ENCODE peak calls at places on chromosomes 5 and 9, in five cellular contexts. Q is HuH-7; E is stomach; I is activated T-cell treated with anti-CD3 and anti-CD28 coated beads, Interleukin-2, amount 50 U/mL, for 24 hours; A is MCF 10A. L is an unnamed sample.

GRCh38 chr9:114893221-114893620 is 37.2 kb downstream of the TNFSF8 start:
- DNase-seq in Q (no peak), E (no peak), I (no peak), A (no peak), L (no peak)

GRCh38 chr5:176901260-176902101 is 2.3 kb upstream of the HK3 start:
- DNase-seq in Q (no peak), E (no peak), I (no peak), A (no peak), L (no peak)

GRCh38 chr5:38555354-38556114 is 912 bp downstream of the LIFR start:
- DNase-seq in Q (no peak), E (no peak), I (no peak), A (no peak), L (no peak)

GRCh38 chr5:52757991-52758390 is 29.7 kb upstream of the ITGA1 start:
- DNase-seq in Q (no peak), E (no peak), I (no peak), A (peak; percentile 66), L (no peak)

GRCh38 chr9:93096131-93096802 is at the start of gene CARD19:
- DNase-seq in Q (peak; percentile 91), E (peak; percentile 67), I (no peak), A (peak; percentile 45), L (peak; percentile 55)

GRCh38 chr9:88724241-88724805 is 189.3 kb downstream of the NXNL2 start:
- DNase-seq in Q (no peak), E (no peak), I (no peak), A (no peak), L (no peak)

GRCh38 chr5:138778234-138778633 is 25.0 kb downstream of the CTNNA1 start:
- DNase-seq in Q (no peak), E (no peak), I (no peak), A (no peak), L (no peak)

GRCh38 chr9:82924243-82924605 is 138.7 kb downstream of the RASEF start:
- DNase-seq in Q (no peak), E (no peak), I (no peak), A (no peak), L (peak; percentile 26)

GRCh38 chr5:179668404-179668803 is 12.4 kb downstream of the CBY3 start:
- DNase-seq in Q (peak; percentile 66), E (peak; percentile 38), I (peak; percentile 48), A (peak; percentile 65), L (peak; percentile 69)

GRCh38 chr9:77977210-77977611 is 54.4 kb downstream of the GNAQ start:
- DNase-seq in Q (peak; percentile 42), E (peak; percentile 66), I (peak; percentile 40), A (peak; percentile 78), L (peak; percentile 66)

GRCh38 chr9:32622948-32623347 is 12.5 kb downstream of the TAF1L start:
- DNase-seq in Q (no peak), E (no peak), I (no peak), A (no peak), L (no peak)

GRCh38 chr9:134340475-134341186 is 14.4 kb downstream of the RXRA start:
- DNase-seq in Q (no peak), E (no peak), I (no peak), A (no peak), L (no peak)

GRCh38 chr9:2916382-2916985 is 72.6 kb upstream of the PUM3 start:
- DNase-seq in Q (no peak), E (no peak), I (no peak), A (peak; percentile 6), L (no peak)

GRCh38 chr5:59517926-59518585 is 375.5 kb downstream of the PDE4D start:
- DNase-seq in Q (no peak), E (no peak), I (no peak), A (peak; percentile 48), L (peak; percentile 54)

GRCh38 chr5:172594867-172595466 is 46.1 kb upstream of the NEURL1B start:
- DNase-seq in Q (no peak), E (no peak), I (no peak), A (peak; percentile 78), L (peak; percentile 50)

GRCh38 chr5:32245742-32246141 is 67.0 kb downstream of the MTMR12 start:
- DNase-seq in Q (no peak), E (no peak), I (no peak), A (no peak), L (no peak)

GRCh38 chr5:79200573-79201183 is 35.3 kb upstream of the JMY start:
- DNase-seq in Q (peak; percentile 47), E (no peak), I (no peak), A (peak; percentile 29), L (peak; percentile 46)

L was measured in DMS53.